ENCODE peak calls at places on chromosomes 12 and 14, in four cellular contexts. H is SK-N-SH, F is K562, X is HepG2. K is an unnamed sample.

GRCh38 chr12:42421844-42422779 is 96.1 kb downstream of the PPHLN1 start:
- DNase-seq in F (peak), H (peak), X (no peak), K (no peak)

GRCh38 chr14:78401866-78402265 is 231.7 kb downstream of the NRXN3 start:
- DNase-seq in X (no peak), H (no peak), F (no peak), K (no peak)

GRCh38 chr14:77565289-77566081 is 51.0 kb downstream of the SPTLC2 start:
- DNase-seq in X (no peak), F (no peak), H (no peak), K (no peak)

GRCh38 chr12:124395284-124395752 is 100.4 kb downstream of the RFLNA start:
- DNase-seq in X (no peak), H (peak), F (no peak), K (no peak)

GRCh38 chr12:110171186-110171538 is 47.0 kb downstream of the IFT81 start:
- DNase-seq in F (no peak), H (no peak), X (no peak), K (no peak)

GRCh38 chr12:65999564-66000280 is 130.8 kb downstream of the LLPH start:
- DNase-seq in H (no peak), F (no peak), X (no peak), K (no peak)

GRCh38 chr14:97408937-97409860 is 612.0 kb downstream of the VRK1 start:
- DNase-seq in F (no peak), X (no peak), H (no peak), K (no peak)

GRCh38 chr12:92539966-92540791 is 162.6 kb upstream of the PLEKHG7 start:
- DNase-seq in X (no peak), H (no peak), F (no peak), K (no peak)

GRCh38 chr14:73058923-73059311 is 583 bp downstream of the RBM25 start:
- DNase-seq in X (peak), H (peak), F (no peak), K (no peak)

GRCh38 chr12:67754933-67755697 is 106.6 kb downstream of the DYRK2 start:
- DNase-seq in H (no peak), F (no peak), X (no peak), K (no peak)

GRCh38 chr12:75910452-75910722 is 121.2 kb downstream of the PHLDA1 start:
- DNase-seq in H (no peak), F (no peak), X (no peak), K (no peak)

GRCh38 chr12:92544321-92544720 is 158.5 kb upstream of the PLEKHG7 start:
- DNase-seq in X (no peak), F (no peak), H (no peak), K (no peak)

GRCh38 chr12:7395950-7396349 is 48.0 kb downstream of the CD163L1 start:
- DNase-seq in X (no peak), H (no peak), F (no peak), K (no peak)

GRCh38 chr12:46364777-46365580 is 7.6 kb downstream of the SLC38A2 start:
- DNase-seq in H (no peak), F (no peak), X (peak), K (no peak)
- TF ChIP-seq ELF1 in H (no peak), F (no peak), X (no peak), K (no peak)

DNA sequence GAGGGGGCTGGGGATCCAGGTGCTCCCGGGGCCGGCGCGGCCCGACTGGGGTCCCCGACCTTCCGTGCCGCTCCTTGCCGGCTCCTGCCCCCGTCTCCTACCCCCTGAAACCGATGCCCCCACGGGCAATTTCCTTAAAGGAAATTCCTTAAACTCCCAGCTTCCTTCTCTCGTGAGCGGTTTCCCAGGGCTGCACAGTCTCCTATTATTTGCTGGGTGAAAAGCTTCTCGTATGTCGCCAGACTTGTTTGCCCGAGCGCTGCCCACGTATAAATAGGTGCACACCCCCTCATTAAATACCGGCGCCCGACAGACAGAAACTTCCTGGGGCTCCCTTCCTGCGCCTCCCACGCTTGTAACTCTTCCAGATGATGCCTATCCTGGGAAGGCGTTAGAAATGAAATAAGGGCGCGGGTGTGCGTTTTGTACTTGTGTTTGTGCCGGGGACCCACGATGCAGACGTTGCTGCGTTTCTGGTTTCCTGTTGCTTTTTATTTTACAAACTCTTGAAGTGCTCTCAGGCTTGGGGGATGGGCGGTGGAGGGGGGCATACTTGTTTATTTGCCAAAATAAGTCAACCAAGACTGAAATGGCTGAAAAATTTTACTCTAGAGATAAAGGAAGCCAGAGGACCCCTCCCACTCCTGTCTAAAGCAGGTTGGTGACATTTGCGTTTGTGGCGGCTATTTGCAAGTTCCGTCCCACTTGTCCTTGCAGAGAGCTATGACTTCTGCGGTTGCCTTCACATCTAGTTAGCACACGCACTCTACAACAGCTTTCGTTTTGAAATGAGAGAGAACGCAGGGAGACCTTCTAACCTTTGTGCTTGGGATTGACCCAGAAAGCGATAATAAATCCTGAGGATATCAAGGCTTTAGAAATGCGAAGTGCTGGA is 1.0 kb downstream of the HIP1R start:
- DNase-seq in H (peak), F (peak), X (peak), K (no peak)
- TF ChIP-seq YY1 in H (no peak), F (no peak), X (no peak), K (no peak)

GRCh38 chr12:121657305-121658008 is 12.0 kb downstream of the MORN3 start:
- DNase-seq in X (no peak), H (no peak), F (no peak), K (no peak)
- H3K27ac ChIP-seq in X (no peak), H (no peak), F (peak), K (no peak)

GRCh38 chr12:59393506-59393905 is 202.3 kb upstream of the SLC16A7 start:
- DNase-seq in X (no peak), H (no peak), F (no peak), K (no peak)

GRCh38 chr12:59388176-59388575 is 207.7 kb upstream of the SLC16A7 start:
- DNase-seq in F (no peak), X (no peak), H (no peak), K (no peak)

GRCh38 chr12:59388694-59389093 is 207.1 kb upstream of the SLC16A7 start:
- DNase-seq in X (no peak), F (no peak), H (no peak), K (no peak)

GRCh38 chr12:59389968-59390576 is 205.8 kb upstream of the SLC16A7 start:
- DNase-seq in H (no peak), X (no peak), F (no peak), K (no peak)
- TF ChIP-seq ELF1 in H (no peak), X (no peak), F (no peak), K (no peak)

GRCh38 chr12:12734054-12734453 is 16.9 kb downstream of the CDKN1B start:
- DNase-seq in X (no peak), F (no peak), H (no peak), K (no peak)

GRCh38 chr12:12734561-12735071 is 17.4 kb downstream of the CDKN1B start:
- DNase-seq in X (no peak), F (no peak), H (no peak), K (no peak)

GRCh38 chr12:12735301-12735700 is 18.1 kb downstream of the CDKN1B start:
- DNase-seq in H (no peak), X (no peak), F (no peak), K (no peak)

GRCh38 chr12:12733118-12733517 is 15.9 kb downstream of the CDKN1B start:
- DNase-seq in H (no peak), F (no peak), X (no peak), K (no peak)

GRCh38 chr12:12736759-12737676 is 19.9 kb downstream of the CDKN1B start:
- DNase-seq in F (peak), H (peak), X (no peak), K (no peak)
- TF ChIP-seq YY1 in F (no peak), H (no peak), X (no peak), K (no peak)

GRCh38 chr12:10900972-10901371 is 8.4 kb downstream of the TAS2R13 start:
- DNase-seq in F (no peak), H (no peak), X (no peak), K (no peak)

GRCh38 chr12:10896854-10897253 is 12.5 kb downstream of the TAS2R13 start:
- DNase-seq in F (no peak), X (no peak), H (no peak), K (no peak)

GRCh38 chr12:10904686-10905085 is 4.7 kb downstream of the TAS2R13 start:
- DNase-seq in X (no peak), F (no peak), H (no peak), K (no peak)

GRCh38 chr12:10901427-10901826 is 7.9 kb downstream of the TAS2R13 start:
- DNase-seq in F (peak), X (peak), H (no peak), K (no peak)

GRCh38 chr12:10900530-10900929 is 8.8 kb downstream of the TAS2R13 start:
- DNase-seq in F (no peak), H (no peak), X (no peak), K (no peak)
- H3K27ac ChIP-seq in F (no peak), H (no peak), X (no peak), K (no peak)

GRCh38 chr14:68969278-68969677 is 9.8 kb downstream of the ACTN1 start:
- DNase-seq in X (no peak), H (peak), F (no peak), K (no peak)

GRCh38 chr14:68968721-68969120 is 10.4 kb downstream of the ACTN1 start:
- DNase-seq in X (no peak), H (no peak), F (no peak), K (no peak)

GRCh38 chr14:68970736-68971135 is 8.4 kb downstream of the ACTN1 start:
- DNase-seq in X (no peak), H (no peak), F (no peak), K (no peak)

GRCh38 chr14:68971411-68972035 is 7.6 kb downstream of the ACTN1 start:
- DNase-seq in H (no peak), X (no peak), F (no peak), K (no peak)

GRCh38 chr14:68970096-68970612 is 8.9 kb downstream of the ACTN1 start:
- DNase-seq in H (no peak), X (no peak), F (no peak), K (no peak)
- TF ChIP-seq ELF1 in H (no peak), X (no peak), F (no peak), K (no peak)

GRCh38 chr14:100654814-100655795 is 67.9 kb upstream of the BEGAIN start:
- DNase-seq in X (no peak), H (peak), F (peak), K (no peak)

GRCh38 chr14:100654025-100654813 is 67.0 kb upstream of the BEGAIN start:
- DNase-seq in X (no peak), H (no peak), F (no peak), K (no peak)

GRCh38 chr14:100651999-100652508 is 64.8 kb upstream of the BEGAIN start:
- DNase-seq in F (no peak), H (no peak), X (no peak), K (no peak)

GRCh38 chr14:100652739-100653138 is 65.5 kb upstream of the BEGAIN start:
- DNase-seq in X (no peak), F (no peak), H (no peak), K (no peak)

DNA sequence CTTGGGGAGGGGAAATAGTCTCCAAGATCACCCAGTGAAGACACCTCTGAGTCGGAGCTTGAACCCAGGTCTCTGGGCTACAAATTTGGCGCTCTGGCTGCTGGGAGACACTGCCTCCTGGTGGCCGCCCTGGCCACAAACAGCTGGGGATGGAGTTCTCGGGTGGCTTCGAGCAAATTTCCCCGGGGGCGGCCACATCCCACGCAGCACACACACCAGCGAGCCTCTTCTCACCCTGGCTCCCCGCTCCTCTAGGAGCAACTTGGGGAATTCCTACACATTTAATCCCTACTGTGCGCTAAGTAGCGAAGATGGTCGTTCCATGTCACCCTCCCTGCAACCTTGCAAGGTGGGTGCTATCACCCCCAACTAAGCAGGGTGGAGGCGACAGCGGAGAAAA is 66.2 kb upstream of the BEGAIN start:
- DNase-seq in H (peak), X (no peak), F (peak), K (no peak)
- TF ChIP-seq YY1 in H (no peak), X (no peak), F (no peak), K (no peak)

GRCh38 chr12:116303929-116304328 is 26.4 kb upstream of the MED13L start:
- DNase-seq in X (no peak), H (no peak), F (no peak), K (no peak)
- H3K27ac ChIP-seq in X (no peak), H (no peak), F (no peak), K (no peak)

DNA sequence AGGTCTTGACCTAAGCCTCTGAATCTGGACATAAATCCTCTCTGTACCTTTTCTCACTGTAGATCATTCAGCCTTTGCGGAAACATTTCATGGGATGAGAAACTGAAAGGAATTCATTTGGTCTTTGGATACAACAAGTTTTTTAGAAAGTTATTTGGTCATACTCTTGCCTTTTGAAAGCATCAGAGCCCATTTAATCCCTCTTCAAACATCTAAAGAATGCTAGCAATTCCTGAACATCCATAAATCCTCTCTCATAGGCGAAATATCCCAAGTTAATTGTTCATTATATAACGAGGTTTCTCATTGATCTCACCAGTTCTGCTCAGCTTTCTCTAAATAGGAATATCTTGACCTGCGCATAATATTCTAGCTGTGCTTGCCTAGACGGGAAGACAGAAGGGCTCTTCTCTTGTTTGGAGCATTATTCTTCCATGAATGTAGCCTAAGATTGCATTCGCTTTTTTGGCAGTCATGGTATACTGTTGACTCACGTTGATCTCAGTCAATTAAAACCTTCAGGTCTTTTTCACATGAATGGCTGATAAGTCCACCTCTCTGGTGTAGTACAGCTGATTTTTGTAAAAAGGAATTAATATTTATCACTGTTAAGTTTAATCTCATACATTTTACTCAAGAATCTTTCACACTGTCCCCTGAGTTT is 24.1 kb downstream of the NTN4 start:
- DNase-seq in X (peak), F (no peak), H (no peak), K (no peak)
- TF ChIP-seq ELF1 in X (no peak), F (no peak), H (no peak), K (no peak)